ENCODE peak calls at places on chromosomes 11 and 22, in eight cellular contexts. One of them, this sample, is unnamed. For H3K9me3, the result is how much of the 10 kb centered on the place peaks cover.

GRCh38 chr22:29445508-29445907 is 7.1 kb downstream of the RFPL1 start:
- DNase-seq in Peyer's patch: no peak
- DNase-seq in IMR-90: no peak
- DNase-seq in esophagus squamous epithelium: no peak
- DNase-seq in transverse colon: no peak
- DNase-seq in testis: no peak
- DNase-seq in body of pancreas: no peak
- DNase-seq in uterus: no peak
- DNase-seq in this sample: no peak

GRCh38 chr11:31943056-31943780 is 132.1 kb upstream of the PAX6 start:
- DNase-seq in Peyer's patch: no peak
- DNase-seq in IMR-90: no peak
- DNase-seq in esophagus squamous epithelium: no peak
- DNase-seq in transverse colon: no peak
- DNase-seq in testis: no peak
- DNase-seq in body of pancreas: no peak
- DNase-seq in uterus: no peak
- DNase-seq in this sample: no peak

GRCh38 chr11:96763244-96763643 is 373.4 kb downstream of the JRKL start:
- DNase-seq in Peyer's patch: no peak
- DNase-seq in IMR-90: no peak
- DNase-seq in esophagus squamous epithelium: no peak
- DNase-seq in transverse colon: no peak
- DNase-seq in testis: no peak
- DNase-seq in body of pancreas: no peak
- DNase-seq in uterus: no peak
- DNase-seq in this sample: no peak

GRCh38 chr11:76885390-76886097 is 24.8 kb downstream of the ACER3 start:
- DNase-seq in Peyer's patch: no peak
- DNase-seq in IMR-90: peak
- DNase-seq in esophagus squamous epithelium: no peak
- DNase-seq in transverse colon: no peak
- DNase-seq in testis: no peak
- DNase-seq in body of pancreas: no peak
- DNase-seq in uterus: no peak
- DNase-seq in this sample: no peak

GRCh38 chr11:58647141-58647699 is 24.8 kb downstream of the CNTF start:
- DNase-seq in Peyer's patch: no peak
- DNase-seq in IMR-90: no peak
- DNase-seq in esophagus squamous epithelium: no peak
- DNase-seq in transverse colon: no peak
- DNase-seq in testis: no peak
- DNase-seq in body of pancreas: no peak
- DNase-seq in uterus: no peak
- DNase-seq in this sample: no peak

GRCh38 chr11:119791701-119792151 is 62.7 kb upstream of the NECTIN1 start:
- DNase-seq in Peyer's patch: no peak
- DNase-seq in IMR-90: peak
- DNase-seq in esophagus squamous epithelium: no peak
- DNase-seq in transverse colon: no peak
- DNase-seq in testis: peak
- DNase-seq in body of pancreas: no peak
- DNase-seq in uterus: no peak
- DNase-seq in this sample: peak

GRCh38 chr11:12079726-12080556 is 30.4 kb upstream of the MICAL2 start:
- DNase-seq in Peyer's patch: peak
- DNase-seq in IMR-90: peak
- DNase-seq in esophagus squamous epithelium: no peak
- DNase-seq in transverse colon: peak
- DNase-seq in testis: peak
- DNase-seq in body of pancreas: peak
- DNase-seq in uterus: peak
- DNase-seq in this sample: no peak

GRCh38 chr11:76574406-76574805 is 96.1 kb downstream of the LRRC32 start:
- DNase-seq in Peyer's patch: no peak
- DNase-seq in IMR-90: peak
- DNase-seq in esophagus squamous epithelium: no peak
- DNase-seq in transverse colon: no peak
- DNase-seq in testis: no peak
- DNase-seq in body of pancreas: no peak
- DNase-seq in uterus: no peak
- DNase-seq in this sample: no peak

GRCh38 chr11:2951235-2952110 is 22.3 kb upstream of the PHLDA2 start:
- DNase-seq in Peyer's patch: no peak
- DNase-seq in IMR-90: peak
- DNase-seq in esophagus squamous epithelium: no peak
- DNase-seq in transverse colon: no peak
- DNase-seq in testis: no peak
- DNase-seq in body of pancreas: no peak
- DNase-seq in uterus: no peak
- DNase-seq in this sample: no peak
- TF ChIP-seq POLR2A in Peyer's patch: no peak
- TF ChIP-seq POLR2A in IMR-90: no peak
- TF ChIP-seq POLR2A in esophagus squamous epithelium: no peak
- TF ChIP-seq POLR2A in transverse colon: no peak
- TF ChIP-seq POLR2A in testis: no peak
- TF ChIP-seq POLR2A in body of pancreas: no peak
- TF ChIP-seq POLR2A in uterus: no peak
- TF ChIP-seq POLR2A in this sample: no peak

DNA sequence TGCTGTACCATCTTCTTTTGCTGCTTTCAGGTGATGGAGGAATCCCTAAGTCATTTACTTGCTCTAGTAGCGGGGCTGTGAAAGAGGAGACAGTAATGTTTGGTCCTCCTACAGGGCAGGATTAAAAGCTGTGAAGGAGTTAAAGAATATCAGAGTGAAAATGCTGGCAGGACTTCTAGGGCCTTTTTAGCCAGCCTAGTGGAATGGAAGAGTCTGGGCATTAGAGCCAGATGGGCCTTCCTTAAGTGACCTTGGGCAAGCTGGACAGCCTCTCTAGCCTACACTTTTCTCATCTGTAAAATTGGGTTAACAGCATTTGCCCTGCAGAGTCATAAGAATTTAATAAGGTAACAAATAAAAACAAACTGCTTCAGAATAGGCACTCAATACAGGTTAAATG is 114.7 kb downstream of the RBFOX2 start:
- DNase-seq in Peyer's patch: no peak
- DNase-seq in IMR-90: no peak
- DNase-seq in esophagus squamous epithelium: no peak
- DNase-seq in transverse colon: no peak
- DNase-seq in testis: no peak
- DNase-seq in body of pancreas: no peak
- DNase-seq in uterus: no peak
- DNase-seq in this sample: no peak
- H3K4me3 ChIP-seq in Peyer's patch: no peak
- H3K4me3 ChIP-seq in IMR-90: no peak
- H3K4me3 ChIP-seq in esophagus squamous epithelium: peak
- H3K4me3 ChIP-seq in transverse colon: no peak
- H3K4me3 ChIP-seq in testis: no peak
- H3K4me3 ChIP-seq in body of pancreas: no peak
- H3K4me3 ChIP-seq in uterus: peak
- H3K4me3 ChIP-seq in this sample: no peak

GRCh38 chr22:47276219-47276843 is 513.9 kb downstream of the TBC1D22A start:
- DNase-seq in Peyer's patch: no peak
- DNase-seq in IMR-90: no peak
- DNase-seq in esophagus squamous epithelium: no peak
- DNase-seq in transverse colon: no peak
- DNase-seq in testis: no peak
- DNase-seq in body of pancreas: no peak
- DNase-seq in uterus: no peak
- DNase-seq in this sample: peak

GRCh38 chr22:47279337-47279736 is 516.9 kb downstream of the TBC1D22A start:
- DNase-seq in Peyer's patch: no peak
- DNase-seq in IMR-90: no peak
- DNase-seq in esophagus squamous epithelium: no peak
- DNase-seq in transverse colon: no peak
- DNase-seq in testis: no peak
- DNase-seq in body of pancreas: no peak
- DNase-seq in uterus: no peak
- DNase-seq in this sample: no peak

GRCh38 chr22:47278655-47279054 is 516.2 kb downstream of the TBC1D22A start:
- DNase-seq in Peyer's patch: no peak
- DNase-seq in IMR-90: no peak
- DNase-seq in esophagus squamous epithelium: no peak
- DNase-seq in transverse colon: no peak
- DNase-seq in testis: peak
- DNase-seq in body of pancreas: no peak
- DNase-seq in uterus: no peak
- DNase-seq in this sample: no peak

GRCh38 chr22:47277001-47277400 is 514.6 kb downstream of the TBC1D22A start:
- DNase-seq in Peyer's patch: no peak
- DNase-seq in IMR-90: no peak
- DNase-seq in esophagus squamous epithelium: no peak
- DNase-seq in transverse colon: no peak
- DNase-seq in testis: no peak
- DNase-seq in body of pancreas: no peak
- DNase-seq in uterus: no peak
- DNase-seq in this sample: no peak

GRCh38 chr22:47277511-47277910 is 515.1 kb downstream of the TBC1D22A start:
- DNase-seq in Peyer's patch: no peak
- DNase-seq in IMR-90: no peak
- DNase-seq in esophagus squamous epithelium: no peak
- DNase-seq in transverse colon: no peak
- DNase-seq in testis: peak
- DNase-seq in body of pancreas: no peak
- DNase-seq in uterus: no peak
- DNase-seq in this sample: no peak
- H3K9me3 ChIP-seq in Peyer's patch: under half
- H3K9me3 ChIP-seq in IMR-90: under half
- H3K9me3 ChIP-seq in esophagus squamous epithelium: under half
- H3K9me3 ChIP-seq in transverse colon: under half
- H3K9me3 ChIP-seq in testis: under half
- H3K9me3 ChIP-seq in body of pancreas: under half
- H3K9me3 ChIP-seq in uterus: under half
- H3K9me3 ChIP-seq in this sample: under half

DNA sequence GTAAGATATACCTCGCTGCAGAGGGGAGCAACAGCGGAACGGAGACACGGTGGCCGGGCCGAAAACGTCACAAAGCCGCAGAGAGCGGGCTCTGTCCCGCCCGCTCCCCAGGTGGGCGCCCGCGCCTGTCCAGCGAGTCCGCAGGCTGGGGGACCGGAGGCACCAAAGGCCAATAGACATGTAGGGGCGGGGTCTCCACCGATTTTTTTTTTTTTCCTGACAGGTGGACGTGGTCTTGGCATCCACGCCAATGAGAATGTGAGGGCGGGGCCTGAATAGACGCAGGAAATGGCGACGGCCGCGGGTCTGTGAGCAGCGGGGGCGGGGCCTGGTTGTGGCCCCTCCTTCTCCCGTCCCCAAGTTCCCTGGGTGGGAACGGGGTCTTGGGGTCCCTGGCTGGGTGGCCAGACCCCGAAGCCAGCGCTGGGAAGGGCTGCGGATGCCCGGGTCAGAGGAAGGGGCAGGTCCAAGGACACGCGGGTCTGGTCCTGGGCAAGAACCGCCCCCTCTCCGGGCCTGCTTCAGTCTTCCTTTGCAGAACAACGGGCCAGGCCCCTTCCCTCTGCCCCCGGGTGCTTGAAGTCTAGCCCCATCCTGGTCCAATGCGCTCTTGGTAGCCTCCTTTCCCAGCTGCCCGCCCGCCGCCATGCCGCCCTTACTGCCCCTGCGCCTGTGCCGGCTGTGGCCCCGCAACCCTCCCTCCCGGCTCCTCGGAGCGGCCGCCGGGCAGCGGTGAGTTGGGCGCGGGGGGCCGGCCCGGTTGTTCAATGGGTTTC is at the start of gene DNAJC4:
- DNase-seq in Peyer's patch: peak
- DNase-seq in IMR-90: peak
- DNase-seq in esophagus squamous epithelium: peak
- DNase-seq in transverse colon: peak
- DNase-seq in testis: peak
- DNase-seq in body of pancreas: peak
- DNase-seq in uterus: peak
- DNase-seq in this sample: peak
- TF ChIP-seq POLR2A in Peyer's patch: peak
- TF ChIP-seq POLR2A in IMR-90: no peak
- TF ChIP-seq POLR2A in esophagus squamous epithelium: no peak
- TF ChIP-seq POLR2A in transverse colon: peak
- TF ChIP-seq POLR2A in testis: no peak
- TF ChIP-seq POLR2A in body of pancreas: peak
- TF ChIP-seq POLR2A in uterus: peak
- TF ChIP-seq POLR2A in this sample: no peak